ENCODE peak calls at places on chromosome 7, in six cellular contexts. Y is astrocyte of the spinal cord; Z is CD8-positive, alpha-beta T cell; I is fibroblast of pulmonary artery; L is aorta; P is endothelial cell of umbilical vein. X is an unnamed sample.

GRCh38 chr7:17007841-17008240 is 126.1 kb upstream of the AGR3 start:
- DNase-seq in Y (no peak), Z (no peak), P (no peak), L (no peak), I (no peak), X (no peak)

GRCh38 chr7:134891262-134892001 is 94.9 kb upstream of the AGBL3 start:
- DNase-seq in Y (peak; percentile 97), Z (no peak), I (peak; percentile 99), L (peak; percentile 82), P (no peak), X (peak; percentile 97)

GRCh38 chr7:44213872-44214595 is 13.3 kb downstream of the YKT6 start:
- DNase-seq in I (peak; percentile 58), Y (peak; percentile 34), Z (no peak), P (peak; percentile 40), L (no peak), X (peak; percentile 67)

GRCh38 chr7:101835136-101835535 is 17.7 kb downstream of the CUX1 start:
- DNase-seq in I (no peak), P (no peak), Z (no peak), Y (no peak), L (peak; percentile 30), X (no peak)

GRCh38 chr7:99366646-99367045 is 7.9 kb upstream of the ARPC1B start:
- DNase-seq in Z (no peak), L (peak; percentile 68), Y (no peak), P (no peak), I (no peak), X (no peak)

GRCh38 chr7:32515890-32516550 is 20.7 kb downstream of the AVL9 start:
- DNase-seq in P (no peak), L (no peak), I (peak; percentile 25), Y (peak; percentile 58), Z (no peak), X (peak; percentile 84)

GRCh38 chr7:158448701-158449100 is 138.9 kb downstream of the PTPRN2 start:
- DNase-seq in Z (no peak), P (no peak), I (no peak), L (no peak), Y (no peak), X (no peak)

GRCh38 chr7:74217455-74218342 is 7.9 kb downstream of the LAT2 start:
- DNase-seq in P (no peak), L (no peak), Y (no peak), I (no peak), Z (no peak), X (peak; percentile 25)

GRCh38 chr7:12649348-12649747 is 38.1 kb upstream of the ARL4A start:
- DNase-seq in Z (no peak), P (no peak), I (no peak), L (no peak), Y (no peak), X (no peak)

GRCh38 chr7:133950856-133951255 is 176.3 kb upstream of the LRGUK start:
- DNase-seq in I (no peak), Z (no peak), Y (no peak), P (no peak), L (no peak), X (no peak)

GRCh38 chr7:44078521-44078920 is 3.8 kb downstream of the POLM start:
- DNase-seq in Y (no peak), P (no peak), Z (no peak), L (peak; percentile 63), I (no peak), X (no peak)

GRCh38 chr7:50783304-50783703 is 608 bp upstream of the GRB10 start:
- DNase-seq in Z (no peak), Y (no peak), L (no peak), I (no peak), P (no peak), X (no peak)
- H3K4me3 ChIP-seq in Z (no peak overlapping the region), Y (peak overlapping the region; percentile 36), L (no peak overlapping the region), I (peak overlapping the region; percentile 49), P (peak overlapping the region; percentile 25), X (peak overlapping the region; percentile 53)

GRCh38 chr7:115779561-115779960 is 251.0 kb downstream of the TFEC start:
- DNase-seq in P (no peak), L (no peak), I (no peak), Z (no peak), Y (peak; percentile 4), X (no peak)

DNA sequence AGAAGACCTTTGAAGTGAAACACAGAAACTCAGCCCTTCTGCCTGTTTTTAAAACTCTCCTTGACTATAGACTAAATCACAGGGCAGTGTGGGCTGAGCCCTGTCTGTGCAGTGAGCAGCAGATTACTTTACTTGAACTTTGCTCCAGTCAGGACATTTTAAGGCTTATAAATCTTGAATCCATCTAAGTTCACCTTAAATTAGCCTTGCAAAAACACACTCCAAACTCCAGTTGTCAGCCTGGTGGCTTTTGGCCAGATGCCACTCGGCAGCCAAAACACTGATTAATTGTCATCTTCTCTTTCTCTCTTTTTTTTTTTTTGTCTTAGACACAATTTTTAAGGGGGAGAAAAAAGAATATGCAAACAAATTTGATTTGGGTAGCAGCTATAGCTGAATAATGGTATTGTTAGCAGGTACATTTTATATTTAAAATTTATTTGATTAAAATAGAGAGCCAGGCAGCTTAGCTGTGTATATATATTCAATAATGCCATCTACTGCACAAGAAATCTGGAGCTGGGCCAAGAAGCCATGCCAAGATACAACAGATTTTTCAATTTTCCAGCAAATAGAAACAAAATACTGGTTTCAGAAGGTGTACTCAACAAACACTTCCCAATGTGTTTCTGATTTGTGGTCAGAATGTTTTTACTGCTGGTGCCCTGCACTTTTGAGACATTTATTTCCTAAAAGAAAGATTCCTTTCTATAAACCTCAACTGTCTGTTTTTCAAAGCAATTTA is 247.7 kb downstream of the TFEC start:
- DNase-seq in P (peak; percentile 3), L (no peak), I (no peak), Y (peak; percentile 26), Z (no peak), X (peak; percentile 14)
- H3K4me3 ChIP-seq in P (no peak overlapping the region), L (no peak overlapping the region), I (no peak overlapping the region), Y (no peak overlapping the region), Z (no peak overlapping the region), X (no peak overlapping the region)

DNA sequence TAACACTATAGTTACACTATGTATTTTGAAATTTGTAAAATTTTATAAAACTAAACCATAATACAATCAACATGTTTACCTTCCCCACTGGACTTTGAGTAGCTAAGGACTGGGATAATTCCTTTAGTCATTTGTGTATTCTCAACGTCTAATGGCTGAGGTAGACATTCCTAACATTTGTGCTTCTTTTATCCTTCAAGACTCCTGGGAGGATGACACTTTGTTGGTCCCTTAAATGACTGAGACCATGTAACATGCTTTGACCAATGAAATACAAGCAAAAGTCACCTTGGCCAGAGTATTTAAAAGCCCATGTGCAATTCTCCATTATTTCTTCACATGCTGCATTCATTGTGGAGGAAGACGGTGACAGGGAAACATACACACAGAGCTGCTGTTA is 18.5 kb downstream of the RAPGEF5 start:
- DNase-seq in L (no peak), P (no peak), Z (no peak), I (no peak), Y (no peak), X (no peak)
- H3K4me3 ChIP-seq in L (no peak overlapping the region), P (no peak overlapping the region), Z (no peak overlapping the region), I (no peak overlapping the region), Y (no peak overlapping the region), X (no peak overlapping the region)

GRCh38 chr7:64574481-64575159 is 11.7 kb upstream of the ZNF680 start:
- DNase-seq in Y (peak; percentile 63), Z (no peak), P (peak; percentile 8), I (peak; percentile 57), L (peak; percentile 87), X (peak; percentile 69)
- H3K4me3 ChIP-seq in Y (peak overlapping the region; percentile 51), Z (no peak overlapping the region), P (no peak overlapping the region), I (peak overlapping the region; percentile 43), L (no peak overlapping the region), X (peak overlapping the region; percentile 48)

GRCh38 chr7:87473192-87473591 is 2.3 kb downstream of the ABCB4 start:
- DNase-seq in Z (no peak), P (no peak), L (no peak), I (no peak), Y (no peak), X (no peak)

GRCh38 chr7:87476179-87476557 is 688 bp upstream of the ABCB4 start:
- DNase-seq in P (no peak), I (no peak), Z (no peak), L (no peak), Y (no peak), X (no peak)

GRCh38 chr7:87474046-87474445 is 1.4 kb downstream of the ABCB4 start:
- DNase-seq in L (no peak), P (no peak), I (no peak), Y (peak; percentile 7), Z (no peak), X (no peak)

GRCh38 chr7:87474533-87475358 is 734 bp downstream of the ABCB4 start:
- DNase-seq in Y (peak; percentile 50), L (no peak), I (no peak), P (peak; percentile 46), Z (no peak), X (no peak)

DNA sequence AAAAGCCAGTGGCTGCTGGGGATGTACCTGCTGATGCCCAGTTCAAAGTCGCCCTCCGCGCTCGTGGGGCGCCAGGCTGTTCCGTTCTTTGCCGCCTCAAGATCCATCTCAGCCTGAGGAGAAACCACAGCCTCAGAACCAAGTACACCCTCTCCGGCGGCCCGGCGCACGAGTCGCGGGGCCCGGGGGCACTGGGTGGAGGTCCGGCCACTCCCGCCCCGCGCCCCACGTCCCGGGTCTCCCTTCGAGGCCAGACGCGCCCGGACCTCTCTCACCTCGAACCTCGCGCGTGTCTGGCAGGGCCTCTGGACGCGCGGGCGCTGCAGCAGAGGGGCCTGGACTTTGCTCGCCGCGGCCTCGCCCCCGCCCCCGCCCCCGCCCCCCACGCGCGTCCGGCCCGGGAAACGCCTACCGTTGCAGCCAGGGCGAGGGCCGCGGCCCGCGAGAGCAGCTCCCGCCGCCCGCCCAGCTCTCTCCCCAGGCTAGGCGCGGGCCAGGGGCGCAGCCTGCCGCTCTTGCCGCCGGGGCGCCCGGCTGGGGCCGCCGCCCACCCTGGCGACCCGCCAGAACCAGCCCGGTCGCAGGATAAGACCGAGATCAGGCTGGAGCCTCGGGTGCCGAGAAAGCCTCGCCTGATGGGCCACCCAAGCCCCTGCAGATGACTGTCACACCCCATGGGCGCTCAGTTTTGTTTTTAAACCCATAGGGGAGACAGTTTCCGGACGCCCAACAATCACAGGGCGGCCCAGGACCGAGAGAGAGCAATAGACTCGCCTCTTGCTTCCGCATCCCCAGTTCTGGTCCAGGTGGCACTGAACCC is at the start of gene ABCB4:
- DNase-seq in Z (no peak), I (no peak), Y (peak; percentile 4), P (no peak), L (peak; percentile 78), X (no peak)
- H3K4me3 ChIP-seq in Z (peak within 1 kb of the TSS; percentile 1), I (peak within 1 kb of the TSS; percentile 17), Y (peak within 1 kb of the TSS; percentile 42), P (peak within 1 kb of the TSS; percentile 45), L (peak within 1 kb of the TSS; percentile 81), X (peak within 1 kb of the TSS; percentile 6)

DNA sequence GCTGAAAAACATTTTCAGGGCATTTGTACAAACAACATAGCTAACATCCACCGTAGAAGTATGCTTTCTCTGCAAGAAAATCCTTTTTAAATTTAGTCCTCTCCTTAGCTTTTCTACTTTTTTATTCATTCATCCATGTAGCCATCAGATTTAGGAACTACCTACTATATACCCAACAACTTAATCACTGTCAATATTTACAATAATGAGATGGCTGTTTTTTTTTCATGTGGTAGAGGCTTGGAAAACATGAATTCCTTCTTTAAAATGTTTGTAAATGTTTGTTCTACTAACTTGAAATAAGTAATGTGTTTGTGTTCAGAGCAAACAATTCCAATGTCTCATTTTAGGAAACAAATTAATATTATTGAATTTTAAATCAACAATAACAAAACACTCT is 78.2 kb upstream of the CAV2 start:
- DNase-seq in P (no peak), L (no peak), Z (no peak), Y (no peak), I (no peak), X (no peak)
- H3K4me3 ChIP-seq in P (no peak overlapping the region), L (no peak overlapping the region), Z (no peak overlapping the region), Y (no peak overlapping the region), I (no peak overlapping the region), X (no peak overlapping the region)

X was measured in cardiac fibroblast.